ENCODE peak calls at places on chromosomes 12 and 14, in five cellular contexts. V is HCT116; D is naive thymus-derived CD4-positive, alpha-beta T cell; Q is ovary; I is heart left ventricle. U is an unnamed sample.

GRCh38 chr14:59063259-59063658 is 125.2 kb upstream of the DAAM1 start:
- DNase-seq in V (no peak), D (no peak), Q (no peak), I (no peak), U (no peak)

GRCh38 chr12:16675438-16675837 is 69.5 kb upstream of the LMO3 start:
- DNase-seq in V (no peak), D (no peak), Q (no peak), I (no peak), U (no peak)

GRCh38 chr12:70628701-70629480 is 8.3 kb downstream of the PTPRB start:
- DNase-seq in V (no peak), D (no peak), Q (no peak), I (no peak), U (no peak)

GRCh38 chr12:126464157-126464556 is 1398.9 kb downstream of the AACS start:
- DNase-seq in V (no peak), D (no peak), Q (no peak), I (no peak), U (no peak)

GRCh38 chr14:28751467-28752058 is 15.0 kb upstream of the FOXG1 start:
- DNase-seq in V (peak), D (no peak), Q (no peak), I (no peak), U (no peak)

GRCh38 chr12:122949405-122949804 is 16.9 kb downstream of the ABCB9 start:
- DNase-seq in V (no peak), D (no peak), Q (no peak), I (no peak), U (peak)

GRCh38 chr12:90741611-90742010 is 213.4 kb downstream of the CCER1 start:
- DNase-seq in V (no peak), D (no peak), Q (no peak), I (no peak), U (no peak)

GRCh38 chr12:110330544-110330943 is 49.5 kb downstream of the ATP2A2 start:
- DNase-seq in V (no peak), D (no peak), Q (no peak), I (no peak), U (no peak)

GRCh38 chr12:32100888-32101287 is 5.8 kb upstream of the BICD1 start:
- DNase-seq in V (no peak), D (no peak), Q (no peak), I (no peak), U (no peak)
- H3K27ac ChIP-seq in V (no peak), D (no peak), Q (no peak), I (no peak), U (no peak)

DNA sequence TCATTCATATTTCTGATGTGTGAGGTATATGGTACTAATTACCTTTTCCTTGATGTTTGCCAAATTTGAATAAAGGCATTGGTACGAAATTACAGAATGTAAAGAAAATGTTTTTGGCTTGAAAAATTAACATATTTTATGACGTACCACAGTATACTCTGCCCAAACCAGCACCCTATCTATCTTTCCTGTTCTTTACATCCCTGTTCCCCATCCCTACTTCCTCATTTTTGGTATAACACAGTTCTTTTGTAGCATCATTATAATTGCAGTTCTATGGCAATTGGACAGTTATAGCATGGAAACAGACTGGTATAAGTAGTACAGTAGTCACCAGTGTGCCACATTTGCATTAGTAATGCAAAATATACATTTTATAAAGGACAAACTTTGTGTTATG is 7.0 kb upstream of the CCT2 start:
- DNase-seq in V (no peak), D (no peak), Q (no peak), I (no peak), U (no peak)
- H3K27ac ChIP-seq in V (no peak), D (no peak), Q (no peak), I (no peak), U (no peak)

GRCh38 chr14:106844608-106845285 is 1318.4 kb downstream of the TMEM121 start:
- DNase-seq in V (no peak), D (peak), Q (peak), I (peak), U (peak)

GRCh38 chr14:106843376-106843775 is 1317.0 kb downstream of the TMEM121 start:
- DNase-seq in V (no peak), D (no peak), Q (no peak), I (no peak), U (no peak)

GRCh38 chr14:106846218-106846617 is 1319.8 kb downstream of the TMEM121 start:
- DNase-seq in V (no peak), D (no peak), Q (no peak), I (no peak), U (no peak)

GRCh38 chr14:106843951-106844483 is 1317.6 kb downstream of the TMEM121 start:
- DNase-seq in V (no peak), D (no peak), Q (peak), I (peak), U (no peak)

GRCh38 chr14:106845286-106846087 is 1319.1 kb downstream of the TMEM121 start:
- DNase-seq in V (no peak), D (no peak), Q (peak), I (no peak), U (no peak)
- H3K27ac ChIP-seq in V (no peak), D (peak), Q (peak), I (peak), U (no peak)

GRCh38 chr14:24070285-24071143 is 848 bp upstream of the CPNE6 start:
- DNase-seq in V (no peak), D (no peak), Q (no peak), I (no peak), U (no peak)
- H3K27ac ChIP-seq in V (no peak), D (no peak), Q (no peak), I (no peak), U (no peak)

DNA sequence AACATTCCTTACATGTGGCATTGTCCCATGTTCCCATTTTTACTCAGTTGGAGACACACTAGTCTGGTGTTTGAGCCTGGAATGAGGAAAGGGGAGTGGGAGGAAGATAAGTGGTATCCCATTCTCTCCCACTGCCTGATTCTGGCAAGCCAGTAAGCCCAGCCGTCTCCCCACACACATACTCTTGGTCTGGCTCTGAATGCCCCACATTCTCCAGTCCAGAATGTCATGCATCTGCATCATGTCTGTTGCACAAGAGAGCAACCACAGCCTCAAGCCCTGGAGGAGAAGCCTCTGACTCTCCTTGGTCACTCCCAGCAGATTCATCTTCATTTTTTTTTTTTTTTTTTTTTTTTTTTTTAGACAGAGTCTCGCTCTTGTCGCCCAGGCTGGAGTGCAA is 48.0 kb downstream of the DRAM1 start:
- DNase-seq in V (no peak), D (no peak), Q (peak), I (peak), U (no peak)
- H3K27ac ChIP-seq in V (no peak), D (no peak), Q (no peak), I (no peak), U (no peak)

DNA sequence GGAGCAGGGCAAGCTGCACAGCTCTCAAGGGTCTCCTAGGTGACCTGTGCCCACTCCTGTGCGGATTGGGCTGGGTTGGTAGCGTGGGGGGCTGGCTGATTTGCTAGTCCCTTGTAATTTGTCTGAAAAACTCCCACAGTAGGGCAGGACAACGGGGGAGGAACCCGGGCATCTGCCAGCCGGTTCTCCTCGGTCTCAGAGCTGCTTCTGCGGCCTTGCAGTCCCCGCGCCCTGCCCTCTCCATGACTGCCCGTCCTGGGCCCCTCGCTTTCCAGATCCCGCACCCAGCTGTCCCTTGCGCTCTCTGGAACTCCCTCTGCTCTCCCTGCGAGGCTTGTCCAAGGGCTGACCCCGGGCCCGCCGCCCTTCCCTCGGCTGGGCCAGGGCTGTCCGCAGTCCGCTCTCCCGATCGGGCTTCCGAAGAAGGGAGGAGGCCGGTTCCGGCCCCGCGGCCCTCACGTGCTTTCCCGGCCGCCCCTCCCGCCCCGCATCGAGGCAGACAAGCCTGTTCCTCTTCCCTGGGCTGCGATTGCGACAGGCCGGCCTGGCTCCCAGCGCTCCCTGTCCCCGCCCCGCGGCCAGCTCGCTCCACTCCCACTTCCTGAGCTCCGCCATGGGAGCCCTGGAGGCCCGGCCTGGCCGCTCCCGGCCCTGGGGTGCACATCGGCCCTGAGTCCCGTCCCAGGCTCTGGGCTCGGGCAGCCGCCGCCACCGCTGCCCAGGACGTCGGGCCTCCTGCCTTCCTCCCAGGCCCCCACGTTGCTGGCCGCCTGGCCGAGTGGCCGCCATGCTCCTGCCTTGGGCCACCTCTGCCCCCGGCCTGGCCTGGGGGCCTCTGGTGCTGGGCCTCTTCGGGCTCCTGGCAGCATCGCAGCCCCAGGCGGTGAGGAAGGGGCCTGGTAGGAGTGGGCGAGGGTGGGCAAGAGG is at the start of gene LTBR:
- DNase-seq in V (no peak), D (peak), Q (peak), I (peak), U (peak)
- H3K27ac ChIP-seq in V (peak), D (peak), Q (peak), I (peak), U (peak)

U was measured in substantia nigra.